ENCODE peak calls at places on chromosomes 3 and 15, in eight cellular contexts. R, T, M, A, I, U, B and L are unnamed samples.

GRCh38 chr3:120172070-120172469 is 77.8 kb upstream of the GSK3B start:
- DNase-seq in R (no peak), T (no peak), M (no peak), A (no peak), I (no peak), U (no peak), B (no peak), L (no peak)

GRCh38 chr3:107670991-107671390 is 148.2 kb downstream of the BBX start:
- DNase-seq in R (no peak), T (no peak), M (no peak), A (no peak), I (no peak), U (no peak), B (no peak), L (no peak)

GRCh38 chr3:36812240-36812639 is 47.9 kb upstream of the DCLK3 start:
- DNase-seq in R (no peak), T (no peak), M (no peak), A (peak), I (no peak), U (no peak), B (no peak), L (no peak)

GRCh38 chr3:49135499-49135898 is 2.6 kb upstream of the LAMB2 start:
- DNase-seq in R (no peak), T (no peak), M (no peak), A (no peak), I (no peak), U (no peak), B (no peak), L (no peak)

GRCh38 chr15:31369716-31370115 is 43.1 kb downstream of the KLF13 start:
- DNase-seq in R (no peak), T (no peak), M (no peak), A (no peak), I (no peak), U (no peak), B (no peak), L (no peak)

GRCh38 chr15:57662802-57663201 is 43.7 kb upstream of the POLR2M start:
- DNase-seq in R (no peak), T (no peak), M (no peak), A (no peak), I (no peak), U (no peak), B (no peak), L (no peak)

GRCh38 chr3:15645740-15646490 is 44.4 kb downstream of the BTD start:
- DNase-seq in R (no peak), T (no peak), M (peak), A (no peak), I (peak), U (peak), B (no peak), L (no peak)

GRCh38 chr3:150365132-150365604 is 42.9 kb upstream of the TSC22D2 start:
- DNase-seq in R (peak), T (peak), M (no peak), A (no peak), I (no peak), U (no peak), B (no peak), L (no peak)

GRCh38 chr3:76438971-76439370 is 600.9 kb upstream of the ROBO2 start:
- DNase-seq in R (no peak), T (no peak), M (no peak), A (no peak), I (no peak), U (no peak), B (no peak), L (no peak)

GRCh38 chr15:66730168-66731014 is 28.4 kb downstream of the SMAD6 start:
- DNase-seq in R (no peak), T (no peak), M (no peak), A (no peak), I (no peak), U (no peak), B (no peak), L (no peak)

GRCh38 chr3:71504250-71505036 is 79.1 kb downstream of the FOXP1 start:
- DNase-seq in R (peak), T (no peak), M (no peak), A (no peak), I (no peak), U (peak), B (no peak), L (no peak)

GRCh38 chr3:97772926-97773325 is 8.4 kb downstream of the ARL6 start:
- DNase-seq in R (no peak), T (no peak), M (no peak), A (no peak), I (no peak), U (no peak), B (no peak), L (no peak)

GRCh38 chr3:132443421-132443820 is 26.1 kb downstream of the DNAJC13 start:
- DNase-seq in R (no peak), T (no peak), M (no peak), A (peak), I (no peak), U (no peak), B (no peak), L (no peak)

GRCh38 chr3:27278391-27279055 is 90.7 kb downstream of the NEK10 start:
- DNase-seq in R (no peak), T (no peak), M (no peak), A (no peak), I (no peak), U (no peak), B (peak), L (no peak)

GRCh38 chr3:59877679-59878427 is 828.0 kb upstream of the CFAP20DC start:
- DNase-seq in R (no peak), T (no peak), M (no peak), A (no peak), I (no peak), U (no peak), B (no peak), L (no peak)

GRCh38 chr3:9169951-9170850 is 79.2 kb downstream of the SRGAP3 start:
- DNase-seq in R (no peak), T (no peak), M (no peak), A (no peak), I (no peak), U (no peak), B (no peak), L (no peak)

GRCh38 chr15:66760968-66761722 is 59.1 kb downstream of the SMAD6 start:
- DNase-seq in R (no peak), T (no peak), M (no peak), A (no peak), I (no peak), U (no peak), B (no peak), L (no peak)

GRCh38 chr3:177979684-177980083 is 556.6 kb upstream of the KCNMB2 start:
- DNase-seq in R (no peak), T (no peak), M (no peak), A (no peak), I (no peak), U (no peak), B (no peak), L (no peak)

GRCh38 chr3:34675383-34676120 is 877.1 kb downstream of the PDCD6IP start:
- DNase-seq in R (no peak), T (no peak), M (no peak), A (no peak), I (no peak), U (no peak), B (no peak), L (no peak)

GRCh38 chr3:42640771-42641370 is 12.6 kb upstream of the ZBTB47 start:
- DNase-seq in R (no peak), T (no peak), M (no peak), A (no peak), I (no peak), U (no peak), B (no peak), L (no peak)

GRCh38 chr3:112759681-112760080 is 87.0 kb downstream of the CD200R1L start:
- DNase-seq in R (no peak), T (no peak), M (no peak), A (no peak), I (no peak), U (no peak), B (no peak), L (no peak)

GRCh38 chr3:81769271-81769670 is 7.8 kb upstream of the GBE1 start:
- DNase-seq in R (no peak), T (no peak), M (no peak), A (no peak), I (no peak), U (no peak), B (no peak), L (no peak)

GRCh38 chr3:53775834-53776251 is 70.4 kb downstream of the CHDH start:
- DNase-seq in R (no peak), T (no peak), M (no peak), A (no peak), I (no peak), U (no peak), B (no peak), L (no peak)

GRCh38 chr15:90570643-90571042 is 40.9 kb downstream of the CRTC3 start:
- DNase-seq in R (no peak), T (no peak), M (no peak), A (no peak), I (no peak), U (no peak), B (no peak), L (no peak)

GRCh38 chr3:120198305-120198878 is 86.6 kb downstream of the GPR156 start:
- DNase-seq in R (no peak), T (no peak), M (no peak), A (no peak), I (no peak), U (peak), B (peak), L (no peak)

GRCh38 chr3:17573396-17573795 is 169.0 kb downstream of the TBC1D5 start:
- DNase-seq in R (no peak), T (peak), M (no peak), A (no peak), I (no peak), U (no peak), B (no peak), L (no peak)

GRCh38 chr15:66848666-66849392 is 146.8 kb downstream of the SMAD6 start:
- DNase-seq in R (no peak), T (no peak), M (no peak), A (no peak), I (no peak), U (no peak), B (no peak), L (no peak)

GRCh38 chr3:142027295-142027694 is 122.0 kb downstream of the TFDP2 start:
- DNase-seq in R (no peak), T (no peak), M (no peak), A (peak), I (no peak), U (no peak), B (no peak), L (peak)

GRCh38 chr3:17156864-17157263 is 272.1 kb downstream of the PLCL2 start:
- DNase-seq in R (no peak), T (no peak), M (no peak), A (no peak), I (no peak), U (no peak), B (no peak), L (no peak)

GRCh38 chr3:13179181-13179580 is 106.0 kb upstream of the IQSEC1 start:
- DNase-seq in R (no peak), T (no peak), M (no peak), A (no peak), I (no peak), U (no peak), B (no peak), L (no peak)

GRCh38 chr15:99345242-99345641 is 94.0 kb downstream of the LRRC28 start:
- DNase-seq in R (no peak), T (no peak), M (no peak), A (no peak), I (no peak), U (no peak), B (no peak), L (no peak)

GRCh38 chr3:51502562-51502910 is 2.7 kb upstream of the DCAF1 start:
- DNase-seq in R (no peak), T (no peak), M (no peak), A (peak), I (no peak), U (no peak), B (no peak), L (no peak)

GRCh38 chr3:108103971-108104797 is 13.4 kb upstream of the CD47 start:
- DNase-seq in R (peak), T (no peak), M (no peak), A (no peak), I (no peak), U (no peak), B (no peak), L (no peak)

GRCh38 chr3:195762249-195762585 is 41.4 kb downstream of the MUC20 start:
- DNase-seq in R (no peak), T (no peak), M (no peak), A (no peak), I (no peak), U (no peak), B (no peak), L (no peak)

GRCh38 chr15:66843581-66843980 is 141.5 kb downstream of the SMAD6 start:
- DNase-seq in R (no peak), T (no peak), M (no peak), A (no peak), I (no peak), U (no peak), B (no peak), L (no peak)

GRCh38 chr3:25588441-25589103 is 76.1 kb downstream of the TOP2B start:
- DNase-seq in R (no peak), T (no peak), M (no peak), A (no peak), I (no peak), U (no peak), B (no peak), L (no peak)

GRCh38 chr3:54188176-54188791 is 65.9 kb downstream of the CACNA2D3 start:
- DNase-seq in R (peak), T (no peak), M (no peak), A (peak), I (no peak), U (peak), B (peak), L (peak)

GRCh38 chr3:138824114-138824506 is 10.6 kb downstream of the PIK3CB start:
- DNase-seq in R (peak), T (no peak), M (no peak), A (peak), I (no peak), U (no peak), B (no peak), L (no peak)

GRCh38 chr3:39334205-39334604 is 4.7 kb downstream of the CCR8 start:
- DNase-seq in R (no peak), T (no peak), M (no peak), A (no peak), I (no peak), U (no peak), B (no peak), L (no peak)

GRCh38 chr3:39333607-39334006 is 4.1 kb downstream of the CCR8 start:
- DNase-seq in R (no peak), T (no peak), M (no peak), A (no peak), I (no peak), U (no peak), B (no peak), L (no peak)

GRCh38 chr3:39343076-39343717 is 13.7 kb downstream of the CCR8 start:
- DNase-seq in R (no peak), T (no peak), M (no peak), A (no peak), I (no peak), U (no peak), B (no peak), L (no peak)

GRCh38 chr3:39343760-39344159 is 14.3 kb downstream of the CCR8 start:
- DNase-seq in R (no peak), T (no peak), M (no peak), A (no peak), I (no peak), U (no peak), B (no peak), L (no peak)

DNA sequence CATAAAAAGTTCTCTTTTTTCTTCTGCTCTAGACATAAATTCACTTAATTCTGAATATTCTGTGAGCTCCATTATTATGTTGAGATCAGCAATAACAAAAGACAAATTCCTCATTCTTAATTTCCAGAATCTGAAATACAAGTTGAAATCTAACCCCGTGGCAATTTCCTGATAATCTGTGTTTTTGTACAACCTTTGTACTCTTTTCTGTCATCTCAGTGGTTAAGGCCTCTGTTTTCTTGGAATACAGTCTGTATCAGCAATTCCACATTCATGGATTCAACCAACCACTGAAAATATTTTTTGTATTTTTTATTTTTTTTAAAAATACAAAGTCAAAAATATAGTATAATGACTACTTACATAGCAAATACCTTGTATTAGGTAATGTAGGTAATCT is 8.7 kb downstream of the CCR8 start:
- DNase-seq in R (no peak), T (no peak), M (no peak), A (no peak), I (no peak), U (no peak), B (no peak), L (no peak)
- TF ChIP-seq REST in R (no peak), T (no peak), M (no peak), A (no peak), I (no peak), U (no peak), B (no peak), L (no peak)

DNA sequence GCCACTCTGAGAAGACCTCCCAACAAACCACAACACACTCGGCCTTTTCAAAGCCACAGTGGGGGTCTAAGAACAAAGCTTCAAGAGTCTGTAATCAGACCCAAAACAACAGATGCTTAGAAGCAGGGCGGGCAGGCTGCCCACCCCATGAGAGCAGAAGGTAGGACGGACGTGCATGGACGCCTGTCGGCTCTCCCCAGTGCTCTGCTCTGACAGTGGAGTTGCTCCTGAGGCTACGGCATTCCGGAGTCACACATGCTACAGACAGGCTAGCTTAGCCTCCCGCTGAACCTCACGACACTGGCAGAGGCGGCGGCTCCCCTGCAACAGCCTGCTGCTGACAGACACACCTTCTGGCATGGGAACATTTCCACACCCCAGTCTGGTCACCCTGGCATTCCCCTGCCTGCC is 33.5 kb downstream of the SLCO2A1 start:
- DNase-seq in R (no peak), T (no peak), M (no peak), A (no peak), I (no peak), U (no peak), B (no peak), L (no peak)
- TF ChIP-seq REST in R (no peak), T (no peak), M (no peak), A (no peak), I (no peak), U (no peak), B (no peak), L (no peak)

GRCh38 chr3:194586839-194587238 is 46.4 kb downstream of the TMEM44 start:
- DNase-seq in R (no peak), T (no peak), M (no peak), A (no peak), I (no peak), U (no peak), B (no peak), L (peak)

GRCh38 chr3:194588741-194589140 is 44.5 kb downstream of the TMEM44 start:
- DNase-seq in R (no peak), T (no peak), M (no peak), A (no peak), I (no peak), U (no peak), B (no peak), L (no peak)

GRCh38 chr3:194585880-194586281 is 47.3 kb downstream of the TMEM44 start:
- DNase-seq in R (peak), T (no peak), M (no peak), A (no peak), I (no peak), U (no peak), B (no peak), L (no peak)

GRCh38 chr3:194588236-194588635 is 45.0 kb downstream of the TMEM44 start:
- DNase-seq in R (no peak), T (no peak), M (no peak), A (no peak), I (no peak), U (no peak), B (no peak), L (no peak)

GRCh38 chr3:194587438-194587931 is 45.7 kb downstream of the TMEM44 start:
- DNase-seq in R (no peak), T (no peak), M (no peak), A (no peak), I (no peak), U (no peak), B (no peak), L (no peak)
- TF ChIP-seq REST in R (no peak), T (no peak), M (no peak), A (no peak), I (no peak), U (no peak), B (no peak), L (no peak)

GRCh38 chr3:10516835-10517465 is 11.6 kb upstream of the ATP2B2 start:
- DNase-seq in R (no peak), T (no peak), M (no peak), A (no peak), I (no peak), U (no peak), B (no peak), L (no peak)
- TF ChIP-seq REST in R (no peak), T (no peak), M (no peak), A (no peak), I (no peak), U (no peak), B (no peak), L (no peak)

DNA sequence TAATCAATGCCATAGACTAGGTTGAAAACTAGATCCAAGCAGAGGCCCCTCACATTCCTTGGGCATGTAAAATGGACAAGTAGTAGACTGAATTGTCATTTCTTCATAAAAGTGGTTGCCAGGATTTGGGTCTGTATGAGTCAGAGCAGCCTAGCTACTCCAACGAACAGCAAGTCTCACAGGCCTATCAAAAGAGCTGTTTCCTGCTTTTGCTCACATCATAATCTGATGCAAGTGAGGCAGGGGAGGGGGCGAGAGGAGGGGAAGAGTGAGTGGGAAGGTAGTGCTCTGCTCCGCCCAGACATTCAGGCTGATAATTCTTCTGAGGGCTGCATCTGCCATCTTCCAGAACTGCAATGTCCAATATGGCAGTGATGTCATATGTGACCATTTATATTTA is 228.9 kb upstream of the PRICKLE2 start:
- DNase-seq in R (no peak), T (no peak), M (no peak), A (no peak), I (no peak), U (no peak), B (no peak), L (no peak)
- TF ChIP-seq REST in R (no peak), T (no peak), M (no peak), A (no peak), I (no peak), U (no peak), B (no peak), L (no peak)

GRCh38 chr3:65439641-65440040 is 599.1 kb downstream of the MAGI1 start:
- DNase-seq in R (peak), T (no peak), M (no peak), A (peak), I (peak), U (peak), B (peak), L (no peak)

GRCh38 chr3:65438612-65439011 is 600.1 kb downstream of the MAGI1 start:
- DNase-seq in R (no peak), T (no peak), M (no peak), A (no peak), I (no peak), U (no peak), B (no peak), L (no peak)

GRCh38 chr3:65433480-65433879 is 605.2 kb downstream of the MAGI1 start:
- DNase-seq in R (no peak), T (no peak), M (no peak), A (no peak), I (no peak), U (no peak), B (no peak), L (no peak)

GRCh38 chr3:65436580-65436979 is 602.1 kb downstream of the MAGI1 start:
- DNase-seq in R (peak), T (no peak), M (no peak), A (peak), I (peak), U (no peak), B (peak), L (no peak)

DNA sequence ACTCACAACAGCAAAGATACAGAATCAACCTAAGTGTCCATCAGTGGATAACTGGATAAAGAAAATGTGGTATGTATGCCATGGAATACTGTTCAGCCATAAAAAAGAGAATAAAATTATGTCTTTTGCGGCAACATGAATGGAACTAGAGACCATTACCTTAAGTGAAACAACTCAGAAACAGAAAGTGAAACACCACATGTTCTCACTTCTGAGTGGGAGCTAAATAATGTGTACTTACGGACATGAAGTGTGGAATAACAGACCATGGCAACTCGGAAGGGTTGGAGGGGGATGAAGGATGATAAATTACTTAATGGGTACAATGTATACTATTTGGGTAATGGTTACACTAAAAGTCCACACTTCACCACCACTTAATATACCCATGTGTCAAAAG is 600.6 kb downstream of the MAGI1 start:
- DNase-seq in R (no peak), T (no peak), M (no peak), A (no peak), I (no peak), U (no peak), B (no peak), L (no peak)
- TF ChIP-seq REST in R (no peak), T (no peak), M (no peak), A (no peak), I (no peak), U (no peak), B (no peak), L (no peak)

GRCh38 chr3:172586447-172586846 is 63.2 kb upstream of the TNFSF10 start:
- DNase-seq in R (no peak), T (no peak), M (no peak), A (no peak), I (no peak), U (no peak), B (no peak), L (no peak)
- TF ChIP-seq REST in R (no peak), T (no peak), M (no peak), A (no peak), I (no peak), U (no peak), B (no peak), L (no peak)